ENCODE peak calls at places on chromosomes 6 and 20, in four cellular contexts. U, G, L and Z are unnamed samples.

GRCh38 chr6:156164701-156165454 is 612.3 kb upstream of the ARID1B start:
- DNase-seq in U (no peak), G (no peak), L (no peak), Z (no peak)

GRCh38 chr20:43755851-43756250 is 29.0 kb upstream of the GTSF1L start:
- DNase-seq in U (no peak), G (no peak), L (peak), Z (no peak)

GRCh38 chr20:47568019-47568418 is 66.3 kb downstream of the NCOA3 start:
- DNase-seq in U (peak), G (peak), L (peak), Z (no peak)

GRCh38 chr6:148269386-148269785 is 73.3 kb upstream of the SASH1 start:
- DNase-seq in U (no peak), G (no peak), L (no peak), Z (no peak)

GRCh38 chr20:25178563-25179438 is 16.7 kb upstream of the ENTPD6 start:
- DNase-seq in U (peak), G (peak), L (peak), Z (peak)

GRCh38 chr20:14879020-14879697 is 541.7 kb upstream of the FLRT3 start:
- DNase-seq in U (no peak), G (peak), L (peak), Z (no peak)

GRCh38 chr6:65787787-65788186 is 80.8 kb upstream of the EYS start:
- DNase-seq in U (no peak), G (no peak), L (no peak), Z (no peak)

GRCh38 chr6:21999012-21999528 is 297.8 kb downstream of the PRL start:
- DNase-seq in U (no peak), G (peak), L (peak), Z (no peak)

GRCh38 chr6:108565091-108565766 is 4.5 kb downstream of the FOXO3 start:
- DNase-seq in U (no peak), G (no peak), L (peak), Z (peak)

GRCh38 chr6:106381223-106381622 is 20.7 kb downstream of the CRYBG1 start:
- DNase-seq in U (no peak), G (no peak), L (no peak), Z (no peak)

GRCh38 chr6:130189691-130190459 is 32.9 kb downstream of the SAMD3 start:
- DNase-seq in U (no peak), G (no peak), L (no peak), Z (no peak)

GRCh38 chr6:13305256-13305650 is 23.1 kb downstream of the TBC1D7 start:
- DNase-seq in U (no peak), G (no peak), L (no peak), Z (no peak)

GRCh38 chr6:110528051-110528929 is 51.9 kb upstream of the SLC22A16 start:
- DNase-seq in U (peak), G (peak), L (peak), Z (peak)

GRCh38 chr6:81326856-81327561 is 425.5 kb downstream of the TENT5A start:
- DNase-seq in U (no peak), G (no peak), L (peak), Z (no peak)

GRCh38 chr20:62653373-62653772 is 11.1 kb downstream of the SLCO4A1 start:
- DNase-seq in U (no peak), G (no peak), L (no peak), Z (no peak)

GRCh38 chr6:128209771-128210170 is 308.9 kb upstream of the THEMIS start:
- DNase-seq in U (peak), G (no peak), L (peak), Z (no peak)

GRCh38 chr6:135195522-135195921 is 14.4 kb downstream of the MYB start:
- DNase-seq in U (no peak), G (no peak), L (no peak), Z (peak)

GRCh38 chr20:30485331-30486102 is 771.9 kb upstream of the DEFB115 start:
- DNase-seq in U (no peak), G (no peak), L (no peak), Z (no peak)

GRCh38 chr20:57548177-57549058 is 12.5 kb upstream of the PCK1 start:
- DNase-seq in U (peak), G (no peak), L (peak), Z (no peak)

GRCh38 chr6:3281669-3282460 is 23.1 kb downstream of the PSMG4 start:
- DNase-seq in U (no peak), G (no peak), L (peak), Z (no peak)

GRCh38 chr20:61014486-61014885 is 237.6 kb upstream of the CDH4 start:
- DNase-seq in U (no peak), G (no peak), L (no peak), Z (no peak)

GRCh38 chr20:50403565-50404418 is 106.4 kb upstream of the PTPN1 start:
- DNase-seq in U (no peak), G (no peak), L (no peak), Z (no peak)

GRCh38 chr20:9068896-9069663 is at the start of gene PLCB4:
- DNase-seq in U (peak), G (peak), L (peak), Z (no peak)

GRCh38 chr6:170448317-170448716 is 104.8 kb downstream of the PSMB1 start:
- DNase-seq in U (no peak), G (no peak), L (no peak), Z (no peak)

GRCh38 chr6:53581161-53581560 is 36.3 kb upstream of the GCLC start:
- DNase-seq in U (no peak), G (peak), L (peak), Z (no peak)

GRCh38 chr20:63815613-63815862 is 15.5 kb downstream of the ZBTB46 start:
- DNase-seq in U (no peak), G (no peak), L (no peak), Z (no peak)

GRCh38 chr6:169398342-169399105 is 144.9 kb upstream of the THBS2 start:
- DNase-seq in U (no peak), G (no peak), L (no peak), Z (no peak)

GRCh38 chr6:2351090-2351489 is 105.7 kb upstream of the GMDS start:
- DNase-seq in U (no peak), G (no peak), L (no peak), Z (no peak)

GRCh38 chr20:35604444-35604750 is 11.2 kb upstream of the SPAG4 start:
- DNase-seq in U (peak), G (no peak), L (no peak), Z (no peak)

GRCh38 chr6:107868867-107869611 is 44.9 kb upstream of the SCML4 start:
- DNase-seq in U (no peak), G (no peak), L (no peak), Z (no peak)

GRCh38 chr6:113595921-113596376 is 261.2 kb upstream of the MARCKS start:
- DNase-seq in U (no peak), G (no peak), L (peak), Z (no peak)

GRCh38 chr6:84685983-84686584 is 78.3 kb downstream of the TBX18 start:
- DNase-seq in U (no peak), G (no peak), L (no peak), Z (peak)

GRCh38 chr20:32792316-32792715 is 27.4 kb upstream of the MAPRE1 start:
- DNase-seq in U (peak), G (peak), L (peak), Z (no peak)

GRCh38 chr6:41182069-41183034 is 18.6 kb downstream of the TREML2 start:
- DNase-seq in U (peak), G (peak), L (peak), Z (peak)

GRCh38 chr6:35600659-35601125 is 88.0 kb upstream of the TULP1 start:
- DNase-seq in U (no peak), G (no peak), L (peak), Z (no peak)

GRCh38 chr6:129875610-129876515 is 14.7 kb upstream of the TMEM244 start:
- DNase-seq in U (no peak), G (no peak), L (no peak), Z (no peak)

GRCh38 chr20:19779634-19780033 is 21.6 kb downstream of the RIN2 start:
- DNase-seq in U (no peak), G (no peak), L (no peak), Z (no peak)

GRCh38 chr6:163533443-163533842 is 118.9 kb downstream of the QKI start:
- DNase-seq in U (no peak), G (peak), L (peak), Z (no peak)

GRCh38 chr20:36845288-36845969 is 30.5 kb upstream of the TLDC2 start:
- DNase-seq in U (no peak), G (no peak), L (no peak), Z (no peak)

GRCh38 chr6:7562769-7563168 is 21.3 kb downstream of the DSP start:
- DNase-seq in U (no peak), G (no peak), L (no peak), Z (no peak)

GRCh38 chr6:7559651-7560385 is 18.3 kb downstream of the DSP start:
- DNase-seq in U (no peak), G (peak), L (no peak), Z (no peak)

GRCh38 chr6:7559196-7559595 is 17.7 kb downstream of the DSP start:
- DNase-seq in U (no peak), G (no peak), L (no peak), Z (no peak)

GRCh38 chr6:7557652-7558051 is 16.2 kb downstream of the DSP start:
- DNase-seq in U (no peak), G (no peak), L (no peak), Z (no peak)

DNA sequence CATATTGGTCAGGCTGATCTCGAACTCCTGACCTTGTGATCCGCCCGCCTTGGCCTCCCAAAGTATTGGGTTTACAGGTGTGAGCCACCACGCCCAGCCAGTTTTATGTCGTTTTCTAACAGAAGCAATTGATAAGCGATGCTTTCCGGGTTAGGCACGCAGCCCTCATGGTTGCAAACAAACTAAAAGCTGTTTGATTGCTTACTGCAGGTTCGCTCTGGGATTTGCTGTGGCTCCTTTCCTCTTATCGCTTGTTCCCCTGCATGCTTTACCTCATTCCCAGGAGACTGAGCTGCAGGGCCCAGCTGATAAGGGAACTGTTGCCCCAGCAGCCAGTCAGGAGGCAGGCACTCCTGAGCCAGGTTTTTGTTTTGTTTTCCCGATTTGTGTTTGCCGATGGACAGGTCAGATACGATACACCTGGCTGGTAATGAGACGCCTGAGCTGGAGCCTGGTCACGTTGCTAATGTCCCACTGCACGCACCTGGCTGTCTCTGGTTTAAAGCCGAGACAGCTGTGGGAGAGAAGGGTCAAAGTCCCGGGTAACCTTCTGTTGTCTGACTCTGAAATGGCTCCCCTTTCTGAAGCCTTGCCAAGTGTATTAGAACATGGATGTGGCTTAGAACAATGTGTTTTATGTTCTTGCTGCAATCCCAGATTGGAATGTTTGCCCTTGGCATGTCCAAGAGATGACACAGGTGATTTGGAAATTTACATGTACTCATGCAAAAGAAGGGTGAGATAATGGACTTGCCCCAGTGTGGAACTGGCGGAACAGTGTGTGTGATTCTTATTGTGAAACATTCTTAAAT is 19.9 kb downstream of the DSP start:
- DNase-seq in U (peak), G (peak), L (peak), Z (no peak)
- H3K4me3 ChIP-seq in U (no peak), G (no peak), L (no peak), Z (no peak)

GRCh38 chr6:104940238-104940880 is 16.5 kb upstream of the LIN28B start:
- DNase-seq in U (peak), G (peak), L (no peak), Z (no peak)
- H3K4me3 ChIP-seq in U (peak), G (peak), L (peak), Z (no peak)

DNA sequence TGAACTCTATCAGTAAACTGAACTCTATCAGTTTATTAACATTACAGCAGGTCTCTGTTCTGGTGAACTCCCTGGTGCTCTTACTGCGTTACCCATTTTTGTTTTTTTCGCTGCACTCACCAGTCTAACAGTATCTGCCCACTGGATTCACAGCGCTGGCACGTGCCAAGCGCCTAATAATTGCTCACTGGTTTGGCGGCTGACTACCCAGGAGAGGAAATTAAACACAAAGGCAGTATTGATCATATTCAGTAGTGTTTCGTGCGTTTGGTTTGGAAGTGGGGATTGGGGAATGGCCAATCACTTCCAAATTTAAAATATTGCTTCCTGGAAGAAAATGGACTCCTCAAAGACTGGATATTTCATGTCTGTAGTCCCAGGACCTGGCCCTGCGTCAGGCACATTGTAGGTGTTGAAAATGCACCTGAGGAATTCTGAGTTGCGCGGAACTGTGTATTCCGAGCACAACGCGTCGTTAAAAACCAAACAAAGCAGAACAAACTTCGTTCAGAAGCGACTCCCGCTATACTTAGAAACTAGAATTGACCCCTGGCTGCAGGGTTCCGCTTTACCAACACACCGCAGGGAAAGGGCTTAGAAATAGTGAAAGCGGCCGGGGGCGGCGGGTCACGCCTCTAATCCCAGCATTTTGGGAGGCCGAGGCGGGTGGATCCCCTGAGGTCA is 1.1 kb upstream of the RPS12 start:
- DNase-seq in U (peak), G (peak), L (peak), Z (peak)
- H3K4me3 ChIP-seq in U (peak), G (peak), L (peak), Z (peak)

GRCh38 chr20:10370091-10370887 is 63.7 kb downstream of the MKKS start:
- DNase-seq in U (no peak), G (no peak), L (peak), Z (no peak)

GRCh38 chr20:10368702-10369041 is 65.3 kb downstream of the MKKS start:
- DNase-seq in U (no peak), G (no peak), L (no peak), Z (no peak)

GRCh38 chr20:10367921-10368701 is 65.9 kb downstream of the MKKS start:
- DNase-seq in U (no peak), G (no peak), L (no peak), Z (no peak)

GRCh38 chr20:10371467-10371866 is 62.6 kb downstream of the MKKS start:
- DNase-seq in U (no peak), G (no peak), L (no peak), Z (no peak)

GRCh38 chr20:10369723-10370090 is 64.3 kb downstream of the MKKS start:
- DNase-seq in U (no peak), G (peak), L (peak), Z (no peak)
- H3K4me3 ChIP-seq in U (no peak), G (no peak), L (no peak), Z (no peak)

GRCh38 chr6:100455230-100456124 is 9.2 kb downstream of the SIM1 start:
- DNase-seq in U (no peak), G (peak), L (no peak), Z (no peak)
- H3K4me3 ChIP-seq in U (no peak), G (no peak), L (no peak), Z (no peak)

DNA sequence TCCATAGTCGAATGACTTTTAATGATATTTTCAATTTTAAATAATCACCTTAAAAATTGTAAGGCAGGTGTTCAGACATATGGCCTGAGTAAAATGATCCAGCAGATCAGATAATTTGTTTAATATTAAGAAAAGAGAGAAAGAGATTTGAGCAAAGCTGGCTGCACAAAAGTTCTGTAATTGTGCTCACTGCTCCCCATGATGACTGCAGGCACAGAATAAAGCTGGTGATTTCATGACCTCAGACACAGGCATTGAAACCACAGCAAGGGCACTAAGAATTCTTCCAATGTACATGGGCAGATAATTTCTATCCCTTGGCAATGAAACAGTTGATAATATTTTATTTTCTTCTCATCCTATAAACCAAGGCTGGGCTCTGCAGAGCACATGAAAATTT is 553.1 kb downstream of the NKAIN2 start:
- DNase-seq in U (no peak), G (no peak), L (no peak), Z (no peak)
- H3K4me3 ChIP-seq in U (no peak), G (no peak), L (no peak), Z (no peak)

GRCh38 chr6:25007269-25007699 is 71.5 kb upstream of the RIPOR2 start:
- DNase-seq in U (no peak), G (no peak), L (no peak), Z (no peak)
- H3K4me3 ChIP-seq in U (no peak), G (no peak), L (no peak), Z (no peak)